ENCODE peak calls at places on chromosomes 7 and 10, in six cellular contexts. N, G, F, Z, Y and M are unnamed samples.

GRCh38 chr10:86775056-86775858 is 18.8 kb downstream of the BMPR1A start:
- DNase-seq in F (no peak), G (peak), Y (no peak), N (peak), Z (no peak), M (peak)

GRCh38 chr7:87398441-87398840 is 53.0 kb downstream of the CROT start:
- DNase-seq in N (peak), Y (peak), G (peak), Z (no peak), F (no peak), M (peak)

GRCh38 chr10:47062801-47063200 is 151.6 kb downstream of the PTPN20 start:
- DNase-seq in G (peak), Y (no peak), F (no peak), N (peak), Z (no peak), M (peak)

GRCh38 chr7:48188776-48189520 is 17.7 kb downstream of the ABCA13 start:
- DNase-seq in N (peak), F (no peak), Y (no peak), G (peak), Z (no peak), M (peak)

GRCh38 chr10:79223346-79224048 is 123.8 kb upstream of the PPIF start:
- DNase-seq in Y (no peak), F (no peak), G (peak), N (peak), Z (no peak), M (no peak)

GRCh38 chr10:98367626-98368451 is 47.1 kb downstream of the PYROXD2 start:
- DNase-seq in N (no peak), F (no peak), G (no peak), Y (no peak), Z (no peak), M (no peak)

GRCh38 chr7:37037286-37037685 is 313.0 kb upstream of the AOAH start:
- DNase-seq in F (no peak), Y (no peak), G (no peak), N (no peak), Z (no peak), M (no peak)

GRCh38 chr7:87517136-87517805 is 41.8 kb upstream of the ABCB4 start:
- DNase-seq in Y (no peak), F (no peak), Z (no peak), G (peak), N (peak), M (peak)

GRCh38 chr7:117827861-117828260 is 45.4 kb downstream of the CTTNBP2 start:
- DNase-seq in Z (no peak), F (no peak), G (peak), Y (peak), N (no peak), M (peak)

GRCh38 chr10:33808475-33808874 is 474.0 kb upstream of the NRP1 start:
- DNase-seq in Z (no peak), N (no peak), Y (no peak), F (no peak), G (no peak), M (peak)

GRCh38 chr7:104096683-104097082 is 107.2 kb upstream of the RELN start:
- DNase-seq in Z (no peak), N (peak), G (peak), F (no peak), Y (no peak), M (peak)

GRCh38 chr7:43394441-43395130 is 188.3 kb upstream of the STK17A start:
- DNase-seq in Z (no peak), G (no peak), F (no peak), Y (no peak), N (no peak), M (no peak)

GRCh38 chr10:49187950-49188761 is at the start of gene TMEM273:
- DNase-seq in N (no peak), Z (peak), Y (no peak), F (no peak), G (no peak), M (no peak)

GRCh38 chr7:99000904-99001442 is 122.6 kb downstream of the TRRAP start:
- DNase-seq in G (no peak), N (no peak), Y (no peak), Z (peak), F (no peak), M (peak)

GRCh38 chr7:14195896-14196295 is 206.4 kb upstream of the ETV1 start:
- DNase-seq in G (peak), Y (no peak), F (no peak), Z (no peak), N (no peak), M (no peak)

GRCh38 chr7:143484059-143484458 is 6.4 kb downstream of the TAS2R41 start:
- DNase-seq in F (no peak), Z (no peak), G (peak), Y (no peak), N (no peak), M (peak)

GRCh38 chr10:78296794-78297193 is 263.1 kb downstream of the RPS24 start:
- DNase-seq in Z (no peak), G (no peak), Y (no peak), N (no peak), F (no peak), M (no peak)

GRCh38 chr7:3244241-3244814 is 56.7 kb upstream of the SDK1 start:
- DNase-seq in F (no peak), N (peak), Z (no peak), Y (no peak), G (peak), M (no peak)

GRCh38 chr10:87956055-87956454 is 92.6 kb downstream of the PTEN start:
- DNase-seq in N (no peak), Z (no peak), G (no peak), F (no peak), Y (no peak), M (no peak)

GRCh38 chr10:129972966-129973673 is 9.0 kb upstream of the EBF3 start:
- DNase-seq in F (no peak), G (no peak), Z (peak), Y (no peak), N (no peak), M (no peak)

GRCh38 chr10:77564781-77565589 is 72.6 kb downstream of the KCNMA1 start:
- DNase-seq in F (no peak), G (peak), N (peak), Z (no peak), Y (no peak), M (peak)

GRCh38 chr7:39733881-39734571 is 110.7 kb downstream of the RALA start:
- DNase-seq in Z (no peak), Y (peak), G (peak), F (no peak), N (peak), M (peak)

GRCh38 chr7:116327751-116328150 is 117.4 kb downstream of the TES start:
- DNase-seq in Y (peak), N (peak), Z (no peak), G (peak), F (no peak), M (peak)

GRCh38 chr7:49247759-49248158 is 323.4 kb downstream of the CDC14C start:
- DNase-seq in Y (no peak), F (no peak), N (no peak), Z (no peak), G (no peak), M (no peak)

GRCh38 chr7:27160147-27160545 is 3.7 kb upstream of the HOXA7 start:
- DNase-seq in F (no peak), Z (peak), Y (no peak), G (no peak), N (no peak), M (no peak)

GRCh38 chr10:121975295-121976086 is 474 bp upstream of the NSMCE4A start:
- DNase-seq in N (no peak), F (no peak), G (no peak), Z (no peak), Y (no peak), M (no peak)
- TF ChIP-seq CTCF in N (no peak), F (no peak), G (no peak), Z (peak), Y (no peak), M (peak)

DNA sequence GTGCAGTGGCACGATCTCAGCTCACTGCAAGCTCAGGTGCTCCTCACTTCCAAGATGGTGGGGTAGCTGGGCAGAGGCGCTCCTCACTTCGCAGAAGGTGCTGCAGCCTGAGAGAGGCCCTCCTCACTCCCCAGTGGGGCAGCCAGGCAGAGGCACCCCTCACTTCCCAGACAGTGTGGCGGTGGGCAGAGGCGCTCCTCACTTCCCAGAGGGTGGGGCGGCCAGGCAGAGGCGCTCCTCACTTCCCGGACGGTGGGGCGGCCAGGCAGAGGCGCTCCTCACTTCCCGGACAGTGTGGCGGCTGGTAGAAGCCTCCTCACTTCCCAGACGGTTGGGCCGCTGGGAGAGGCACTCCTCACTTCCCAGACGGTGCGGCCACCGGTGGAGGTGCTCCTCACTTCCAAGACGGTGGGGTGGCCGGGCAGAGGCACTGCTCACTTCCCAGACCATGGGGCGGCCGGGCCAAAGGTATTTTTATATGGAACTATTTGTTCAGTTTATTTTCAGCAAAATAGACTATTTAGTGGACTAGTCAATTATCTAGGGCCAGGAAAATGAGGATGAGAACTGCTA is 57.7 kb upstream of the PPP1R9A start:
- DNase-seq in Y (no peak), Z (no peak), G (no peak), N (no peak), F (no peak), M (no peak)
- H3K4me3 ChIP-seq in Y (no peak), Z (no peak), G (no peak), N (no peak), F (no peak), M (no peak)

GRCh38 chr10:7054915-7055314 is 355.9 kb downstream of the SFMBT2 start:
- DNase-seq in G (peak), F (no peak), N (no peak), Z (no peak), Y (no peak), M (no peak)
- TF ChIP-seq CTCF in G (peak), F (no peak), N (no peak), Z (no peak), Y (peak), M (no peak)

GRCh38 chr7:96996937-96997511 is 8.3 kb upstream of the DLX6 start:
- DNase-seq in Z (no peak), Y (no peak), G (no peak), N (no peak), F (no peak), M (no peak)
- H3K4me3 ChIP-seq in Z (no peak), Y (no peak), G (no peak), N (no peak), F (no peak), M (no peak)

DNA sequence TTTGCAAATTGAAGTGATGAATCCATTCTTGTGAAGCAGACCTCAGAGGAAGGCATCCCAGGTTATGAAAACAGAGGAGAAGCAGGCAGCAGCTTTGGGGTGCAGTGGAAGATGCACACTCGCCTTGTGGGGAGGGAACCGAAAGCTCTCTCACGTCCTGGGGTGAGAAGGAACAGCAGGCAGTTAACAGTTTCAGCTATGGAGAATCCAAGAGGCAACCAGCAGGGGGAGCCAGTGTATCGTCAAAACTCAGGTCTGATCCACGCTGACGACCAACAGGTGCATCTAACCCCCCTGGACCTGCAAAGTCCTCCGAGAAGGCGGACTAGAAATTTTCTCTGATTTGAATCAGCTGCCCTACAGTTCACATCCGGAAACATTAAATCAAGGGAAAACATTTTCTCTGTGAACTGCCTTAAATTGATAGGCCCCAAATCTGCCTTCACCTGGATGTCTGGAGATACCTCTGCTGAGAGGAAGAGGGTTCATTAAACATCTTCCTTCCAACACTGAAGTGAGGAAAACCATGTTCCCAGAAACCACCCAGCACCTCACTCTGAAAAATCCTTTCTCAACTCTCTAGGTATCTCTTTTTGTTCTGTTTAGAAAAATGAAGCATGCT is 139.0 kb upstream of the PFKP start:
- DNase-seq in N (peak), G (peak), F (no peak), Z (no peak), Y (peak), M (peak)
- TF ChIP-seq CTCF in N (peak), G (peak), F (peak), Z (peak), Y (peak), M (peak)